ENCODE peak calls at places on chromosomes 1 and 21, in six cellular contexts. B is right cardiac atrium; A is K562; X is esophagus muscularis mucosa; P is astrocyte; N is CD8-positive, alpha-beta T cell. C is an unnamed sample.
A peak's percentile ranks its signal among the peaks of the same experiment; 100 is the strongest.

GRCh38 chr1:52798331-52798730 is 44.2 kb upstream of the ZYG11A start:
- DNase-seq in P (no peak), X (no peak), B (no peak), A (no peak), N (no peak), C (no peak)

GRCh38 chr1:245874942-245875580 is 632.0 kb downstream of the SMYD3 start:
- DNase-seq in N (no peak), X (no peak), B (peak; percentile 87), P (peak; percentile 100), A (peak; percentile 44), C (peak; percentile 90)

GRCh38 chr1:74504125-74505065 is 8.0 kb downstream of the LRRC53 start:
- DNase-seq in P (no peak), X (no peak), N (no peak), B (peak; percentile 25), A (peak; percentile 8), C (no peak)

GRCh38 chr1:10679521-10680220 is 116.8 kb downstream of the CASZ1 start:
- DNase-seq in B (no peak), N (no peak), P (peak; percentile 76), A (peak; percentile 75), X (no peak), C (peak; percentile 79)

GRCh38 chr1:75937034-75937433 is 4.8 kb upstream of the ASB17 start:
- DNase-seq in X (no peak), B (no peak), A (no peak), N (no peak), P (peak; percentile 25), C (no peak)

GRCh38 chr1:48817505-48818114 is 40.9 kb upstream of the BEND5 start:
- DNase-seq in N (no peak), B (peak; percentile 80), X (no peak), P (peak; percentile 24), A (no peak), C (peak; percentile 80)

GRCh38 chr1:192610114-192610958 is 25.6 kb upstream of the RGS13 start:
- DNase-seq in P (no peak), N (no peak), B (no peak), X (no peak), A (no peak), C (no peak)

GRCh38 chr1:226710501-226710900 is 28.6 kb downstream of the ITPKB start:
- DNase-seq in A (no peak), P (no peak), B (no peak), N (no peak), X (no peak), C (no peak)

GRCh38 chr1:154838988-154839387 is 31.1 kb downstream of the KCNN3 start:
- DNase-seq in N (no peak), P (no peak), B (no peak), A (no peak), X (no peak), C (no peak)

GRCh38 chr1:208249300-208249699 is 5.1 kb upstream of the PLXNA2 start:
- DNase-seq in B (no peak), N (no peak), X (no peak), P (no peak), A (no peak), C (no peak)

GRCh38 chr1:232473319-232473718 is 156.6 kb downstream of the SIPA1L2 start:
- DNase-seq in B (peak; percentile 47), P (peak; percentile 79), N (no peak), X (no peak), A (no peak), C (no peak)

GRCh38 chr1:179493323-179493722 is 82.4 kb downstream of the NPHS2 start:
- DNase-seq in P (peak; percentile 16), A (no peak), X (no peak), B (no peak), N (no peak), C (no peak)

GRCh38 chr1:66302810-66303209 is 231.1 kb upstream of the SGIP1 start:
- DNase-seq in B (no peak), P (no peak), A (no peak), N (no peak), X (no peak), C (no peak)

GRCh38 chr1:119774746-119775495 is 6.2 kb upstream of the HMGCS2 start:
- DNase-seq in A (no peak), P (no peak), B (no peak), N (no peak), X (peak; percentile 82), C (no peak)

GRCh38 chr21:25903599-25903998 is 168.8 kb downstream of the GABPA start:
- DNase-seq in A (no peak), X (no peak), B (no peak), P (no peak), N (no peak), C (no peak)

GRCh38 chr1:70143052-70143659 is 62.2 kb downstream of the LRRC40 start:
- DNase-seq in B (no peak), P (peak; percentile 16), A (no peak), N (no peak), X (no peak), C (no peak)

GRCh38 chr1:234870020-234870378 is 258.6 kb downstream of the TOMM20 start:
- DNase-seq in A (no peak), P (no peak), B (no peak), N (no peak), X (no peak), C (no peak)

GRCh38 chr1:72830606-72831390 is 548.5 kb upstream of the NEGR1 start:
- DNase-seq in X (no peak), B (no peak), N (no peak), A (no peak), P (no peak), C (peak; percentile 39)

GRCh38 chr1:6447818-6448748 is 17.9 kb downstream of the TNFRSF25 start:
- DNase-seq in A (peak; percentile 62), X (no peak), B (peak; percentile 57), N (peak; percentile 33), P (no peak), C (no peak)

GRCh38 chr1:185960377-185961151 is 226.4 kb downstream of the HMCN1 start:
- DNase-seq in X (peak; percentile 92), B (peak; percentile 80), A (no peak), P (peak; percentile 87), N (no peak), C (no peak)

GRCh38 chr21:35585878-35586277 is 474.4 kb downstream of the SETD4 start:
- DNase-seq in B (no peak), X (no peak), A (no peak), P (no peak), N (no peak), C (no peak)

GRCh38 chr1:113255728-113256347 is 134.5 kb upstream of the MAGI3 start:
- DNase-seq in B (no peak), A (no peak), P (peak; percentile 36), N (no peak), X (no peak), C (no peak)

GRCh38 chr1:36387141-36387949 is 1.6 kb upstream of the STK40 start:
- DNase-seq in A (no peak), P (peak; percentile 80), N (no peak), X (no peak), B (no peak), C (no peak)

GRCh38 chr1:29388884-29389283 is 152.6 kb downstream of the PTPRU start:
- DNase-seq in P (no peak), X (peak; percentile 24), B (no peak), A (no peak), N (no peak), C (no peak)

GRCh38 chr1:178031856-178032320 is 62.0 kb upstream of the RASAL2 start:
- DNase-seq in P (peak; percentile 80), A (peak; percentile 86), X (peak; percentile 97), N (no peak), B (peak; percentile 91), C (peak; percentile 91)

GRCh38 chr1:231236938-231237337 is 4.1 kb upstream of the GNPAT start:
- DNase-seq in P (no peak), B (no peak), A (no peak), X (no peak), N (no peak), C (no peak)
- H3K4me1 ChIP-seq in P (peaks cover 3% of the 10 kb centered on the region), B (no peaks in the 10 kb centered on the region), A (no peaks in the 10 kb centered on the region), X (peaks cover 25% of the 10 kb centered on the region), N (peaks cover 22% of the 10 kb centered on the region), C (peaks cover 27% of the 10 kb centered on the region)

GRCh38 chr1:82582347-82582746 is 781.6 kb downstream of the ADGRL2 start:
- DNase-seq in B (no peak), P (no peak), N (no peak), X (no peak), A (no peak), C (no peak)

GRCh38 chr1:82578086-82578726 is 777.5 kb downstream of the ADGRL2 start:
- DNase-seq in A (no peak), P (no peak), X (no peak), B (no peak), N (no peak), C (no peak)
- H3K4me3 ChIP-seq in A (no peak overlapping the region), P (no peak overlapping the region), X (no peak overlapping the region), B (no peak overlapping the region), N (no peak overlapping the region), C (no peak overlapping the region)

GRCh38 chr1:151616505-151616849 is 4.6 kb downstream of the SNX27 start:
- DNase-seq in B (no peak), A (no peak), N (no peak), P (peak; percentile 31), X (no peak), C (no peak)
- H3K4me1 ChIP-seq in B (peaks cover 5% of the 10 kb centered on the region), A (peaks cover 16% of the 10 kb centered on the region), N (peaks cover 12% of the 10 kb centered on the region), P (peaks cover 32% of the 10 kb centered on the region), X (peaks cover 85% of the 10 kb centered on the region), C (peaks cover 16% of the 10 kb centered on the region)

DNA sequence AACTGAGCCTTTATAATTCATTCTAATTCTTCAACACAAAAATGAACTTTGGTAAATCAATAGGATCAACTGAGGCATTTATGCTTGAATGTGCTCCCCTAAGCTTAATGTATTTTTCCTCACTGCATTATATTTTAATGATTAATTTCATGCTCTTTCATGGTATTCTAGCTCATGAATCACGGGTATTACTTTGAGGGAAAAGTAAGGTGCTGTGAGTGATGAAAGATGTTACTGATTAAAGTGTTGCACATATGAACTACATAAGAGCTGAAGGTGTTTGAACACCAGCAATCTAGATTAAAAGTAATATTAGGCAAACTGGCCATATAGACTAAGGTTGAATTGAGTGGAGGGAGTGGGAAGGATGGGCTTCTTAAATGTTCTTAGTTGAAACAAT is 1.9 kb downstream of the DPYD start:
- DNase-seq in P (no peak), B (no peak), N (no peak), X (no peak), A (no peak), C (no peak)
- H3K4me3 ChIP-seq in P (peak overlapping the region; percentile 88), B (peak overlapping the region; percentile 74), N (no peak overlapping the region), X (peak overlapping the region; percentile 87), A (no peak overlapping the region), C (peak overlapping the region; percentile 80)

GRCh38 chr1:39189592-39190041 is 14.9 kb upstream of the MACF1 start:
- DNase-seq in N (no peak), A (no peak), X (no peak), P (peak; percentile 82), B (no peak), C (no peak)
- H3K4me1 ChIP-seq in N (peaks cover 41% of the 10 kb centered on the region), A (peaks cover 21% of the 10 kb centered on the region), X (peaks cover 87% of the 10 kb centered on the region), P (peaks cover 62% of the 10 kb centered on the region), B (no peaks in the 10 kb centered on the region), C (peaks cover 18% of the 10 kb centered on the region)

GRCh38 chr1:34286547-34286946 is 109.8 kb downstream of the C1orf94 start:
- DNase-seq in P (no peak), A (no peak), B (no peak), N (no peak), X (peak; percentile 82), C (no peak)
- H3K4me3 ChIP-seq in P (no peak overlapping the region), A (no peak overlapping the region), B (no peak overlapping the region), N (no peak overlapping the region), X (no peak overlapping the region), C (no peak overlapping the region)

GRCh38 chr1:51519048-51519856 is at the start of gene EPS15:
- DNase-seq in A (peak; percentile 96), B (peak; percentile 96), X (peak; percentile 96), N (peak; percentile 70), P (peak; percentile 52), C (peak; percentile 97)
- H3K4me1 ChIP-seq in A (peaks cover 9% of the 10 kb centered on the region), B (no peaks in the 10 kb centered on the region), X (peaks cover 38% of the 10 kb centered on the region), N (peaks cover 38% of the 10 kb centered on the region), P (peaks cover 16% of the 10 kb centered on the region), C (peaks cover 25% of the 10 kb centered on the region)

GRCh38 chr1:15758537-15758936 is at the start of gene FBLIM1:
- DNase-seq in P (no peak), A (peak; percentile 39), B (no peak), N (no peak), X (no peak), C (no peak)
- H3K4me3 ChIP-seq in P (peak within 1 kb of the TSS; percentile 79), A (no peak within 1 kb of the TSS), B (peak within 1 kb of the TSS; percentile 97), N (peak within 1 kb of the TSS; percentile 19), X (peak within 1 kb of the TSS; percentile 87), C (peak within 1 kb of the TSS; percentile 29)